ENCODE peak calls at places on chromosome 5, in seven cellular contexts. N is HCT116, B is HepG2, P is H1, X is GM23338, T is endothelial cell of umbilical vein, I is GM12878. U is an unnamed sample.

GRCh38 chr5:168085321-168086040 is 206.0 kb upstream of the WWC1 start:
- DNase-seq in N (no peak), B (no peak), P (no peak), X (no peak), T (no peak), I (no peak), U (peak)

GRCh38 chr5:96572864-96573512 is 89.2 kb upstream of the CAST start:
- DNase-seq in N (no peak), B (no peak), P (no peak), X (no peak), T (peak), I (no peak), U (no peak)

GRCh38 chr5:80686757-80687156 is 32.0 kb upstream of the DHFR start:
- DNase-seq in N (peak), B (peak), P (no peak), X (peak), T (peak), I (no peak), U (no peak)

GRCh38 chr5:40914835-40915234 is 5.5 kb downstream of the C7 start:
- DNase-seq in N (no peak), B (no peak), P (no peak), X (no peak), T (no peak), I (no peak), U (no peak)

GRCh38 chr5:88948746-88949600 is 66.0 kb upstream of the MEF2C start:
- DNase-seq in N (no peak), B (no peak), P (no peak), X (peak), T (no peak), I (no peak), U (no peak)

GRCh38 chr5:15499528-15500325 is at the start of gene FBXL7:
- DNase-seq in N (no peak), B (peak), P (peak), X (peak), T (peak), I (no peak), U (no peak)

GRCh38 chr5:6307304-6307703 is 71.0 kb downstream of the MED10 start:
- DNase-seq in N (no peak), B (no peak), P (no peak), X (no peak), T (no peak), I (no peak), U (no peak)

GRCh38 chr5:83964235-83964634 is 243.6 kb upstream of the HAPLN1 start:
- DNase-seq in N (no peak), B (no peak), P (no peak), X (no peak), T (peak), I (no peak), U (no peak)

GRCh38 chr5:115415143-115415491 is 118.7 kb upstream of the CCDC112 start:
- DNase-seq in N (peak), B (peak), P (no peak), X (no peak), T (peak), I (no peak), U (no peak)

GRCh38 chr5:60652206-60652605 is 47.8 kb downstream of the DEPDC1B start:
- DNase-seq in N (no peak), B (no peak), P (no peak), X (no peak), T (peak), I (no peak), U (no peak)

GRCh38 chr5:179263391-179264052 is 81.7 kb downstream of the ADAMTS2 start:
- DNase-seq in N (no peak), B (no peak), P (no peak), X (no peak), T (no peak), I (no peak), U (no peak)

GRCh38 chr5:147576646-147577535 is 67.0 kb upstream of the DPYSL3 start:
- DNase-seq in N (no peak), B (no peak), P (no peak), X (peak), T (peak), I (no peak), U (no peak)

GRCh38 chr5:148740966-148741742 is 85.3 kb upstream of the ADRB2 start:
- DNase-seq in N (peak), B (peak), P (no peak), X (peak), T (peak), I (no peak), U (peak)

GRCh38 chr5:67548520-67549262 is 352.1 kb upstream of the CD180 start:
- DNase-seq in N (no peak), B (peak), P (no peak), X (no peak), T (no peak), I (no peak), U (no peak)

GRCh38 chr5:5688194-5688924 is 265.9 kb downstream of the ICE1 start:
- DNase-seq in N (no peak), B (no peak), P (no peak), X (no peak), T (no peak), I (no peak), U (no peak)

GRCh38 chr5:172849636-172850453 is 15.8 kb downstream of the ERGIC1 start:
- DNase-seq in N (no peak), B (no peak), P (no peak), X (no peak), T (no peak), I (peak), U (no peak)

GRCh38 chr5:158979749-158980521 is 119.8 kb downstream of the EBF1 start:
- DNase-seq in N (no peak), B (no peak), P (no peak), X (peak), T (peak), I (no peak), U (no peak)

GRCh38 chr5:132467292-132467984 is 23.1 kb downstream of the IRF1 start:
- DNase-seq in N (no peak), B (peak), P (no peak), X (no peak), T (no peak), I (peak), U (no peak)
- H3K4me3 ChIP-seq in N (no peak), B (no peak), P (no peak), X (no peak), T (no peak), I (peak), U (no peak)

DNA sequence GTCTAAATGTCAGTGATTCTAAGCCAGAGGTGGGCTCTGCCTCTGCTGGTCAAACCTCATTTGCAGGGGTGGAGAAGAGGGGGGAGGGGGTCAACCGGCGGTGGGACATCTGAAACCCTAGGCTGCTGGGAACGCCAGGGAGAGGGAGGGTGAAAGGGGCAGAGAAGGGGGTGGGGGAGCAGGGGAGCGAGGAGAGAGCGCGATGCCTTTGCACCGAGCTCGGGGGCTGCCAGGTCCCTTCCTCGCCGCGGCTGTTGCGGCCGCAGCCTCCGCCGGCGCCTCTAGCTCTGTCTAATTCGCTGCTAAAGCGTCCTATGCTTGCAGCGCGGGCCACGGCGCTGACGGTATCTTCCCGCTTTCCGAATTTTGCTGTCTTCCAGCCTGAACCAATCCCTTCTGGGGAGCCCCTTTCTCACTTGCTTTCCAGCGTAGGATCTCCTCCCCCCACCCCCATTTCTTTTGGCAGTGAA is at the start of gene FGF10:
- DNase-seq in N (no peak), B (no peak), P (peak), X (peak), T (peak), I (no peak), U (no peak)
- TF ChIP-seq EZH2 in N (no peak), B (no peak), P (no peak), X (no peak), T (no peak), I (no peak), U (no peak)

GRCh38 chr5:37900692-37901091 is 60.9 kb upstream of the GDNF start:
- DNase-seq in N (peak), B (peak), P (no peak), X (peak), T (peak), I (no peak), U (no peak)

GRCh38 chr5:37899037-37899436 is 59.2 kb upstream of the GDNF start:
- DNase-seq in N (no peak), B (no peak), P (no peak), X (no peak), T (no peak), I (no peak), U (no peak)

GRCh38 chr5:37906416-37906815 is 66.6 kb upstream of the GDNF start:
- DNase-seq in N (no peak), B (no peak), P (no peak), X (no peak), T (no peak), I (no peak), U (no peak)

GRCh38 chr5:37905230-37905629 is 65.4 kb upstream of the GDNF start:
- DNase-seq in N (no peak), B (no peak), P (no peak), X (no peak), T (no peak), I (no peak), U (no peak)

GRCh38 chr5:37902323-37902722 is 62.5 kb upstream of the GDNF start:
- DNase-seq in N (no peak), B (no peak), P (no peak), X (no peak), T (no peak), I (no peak), U (no peak)
- TF ChIP-seq POLR2AphosphoS5 in N (no peak), B (no peak), P (no peak), X (no peak), T (no peak), I (no peak), U (no peak)

DNA sequence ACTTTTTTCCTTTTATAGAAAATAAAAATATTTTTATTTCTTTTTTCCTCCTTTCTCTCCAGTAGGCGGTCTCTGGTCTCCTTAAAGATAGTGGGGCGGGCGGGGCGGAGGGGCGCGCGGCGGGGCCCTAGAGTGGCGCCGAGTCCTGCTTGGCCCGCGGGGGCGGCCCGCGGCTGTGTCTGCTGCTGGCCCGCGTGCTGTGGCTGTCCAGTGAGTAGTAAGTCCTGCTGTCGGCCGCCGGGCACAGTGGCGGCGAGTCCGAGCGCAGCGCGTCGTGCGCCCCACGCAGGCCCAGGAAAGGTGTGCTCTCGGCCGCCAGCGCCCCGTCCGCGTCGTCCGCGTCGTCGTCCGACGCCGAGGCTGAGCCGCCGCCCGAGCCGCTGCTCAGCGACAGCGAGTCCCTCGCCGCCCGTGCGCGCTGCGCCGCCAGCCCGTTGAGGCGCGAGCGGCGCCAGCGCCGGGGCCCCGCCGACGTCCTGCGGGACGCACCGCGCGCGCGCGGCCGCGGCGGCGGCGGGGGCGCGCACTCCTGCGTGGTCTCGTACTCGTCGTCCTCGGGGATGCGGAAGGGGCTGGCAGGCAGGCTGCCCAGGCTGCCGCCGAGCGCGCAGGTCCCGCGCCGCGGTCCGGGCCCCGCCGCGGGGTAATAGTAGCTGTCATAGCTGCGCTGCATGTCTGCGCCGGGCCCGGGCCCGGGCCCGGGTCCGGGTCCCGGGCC is 52.3 kb downstream of the PSD2 start:
- DNase-seq in N (no peak), B (no peak), P (no peak), X (peak), T (peak), I (no peak), U (no peak)
- H3K4me3 ChIP-seq in N (peak), B (no peak), P (peak), X (peak), T (peak), I (peak), U (peak)

GRCh38 chr5:176818391-176819098 is 8.2 kb downstream of the UNC5A start:
- DNase-seq in N (peak), B (peak), P (no peak), X (no peak), T (no peak), I (peak), U (no peak)
- TF ChIP-seq EZH2 in N (no peak), B (no peak), P (no peak), X (no peak), T (no peak), I (no peak), U (no peak)

GRCh38 chr5:58459860-58460726 is at the start of gene PLK2:
- DNase-seq in N (peak), B (peak), P (peak), X (peak), T (peak), I (no peak), U (no peak)
- TF ChIP-seq POLR2AphosphoS5 in N (peak), B (peak), P (peak), X (peak), T (peak), I (peak), U (peak)

DNA sequence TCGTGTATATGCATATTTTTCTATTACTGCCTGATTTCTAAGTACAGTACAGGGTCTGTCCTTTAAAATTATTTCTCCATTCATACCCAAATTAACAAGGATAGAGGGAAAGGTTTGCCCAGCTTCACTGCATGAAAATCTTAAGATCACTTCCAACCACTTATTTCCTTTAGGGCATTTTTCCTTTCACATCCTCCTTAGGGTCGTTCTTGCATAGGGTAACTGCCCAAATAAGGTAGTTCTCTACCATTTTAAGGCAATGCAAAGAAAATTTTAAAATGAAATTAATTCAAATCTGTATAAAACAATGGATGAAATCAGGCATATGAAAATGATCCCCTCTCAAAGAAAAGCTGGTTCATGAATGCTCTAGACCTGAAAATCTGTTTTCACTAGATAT is 4.1 kb upstream of the CDC20B start:
- DNase-seq in N (no peak), B (no peak), P (no peak), X (no peak), T (no peak), I (no peak), U (no peak)
- H3K4me3 ChIP-seq in N (peak), B (no peak), P (peak), X (peak), T (no peak), I (no peak), U (no peak)

GRCh38 chr5:16869821-16870796 is 66.0 kb downstream of the MYO10 start:
- DNase-seq in N (peak), B (no peak), P (no peak), X (no peak), T (no peak), I (no peak), U (no peak)
- TF ChIP-seq EZH2 in N (no peak), B (no peak), P (no peak), X (no peak), T (no peak), I (no peak), U (no peak)

GRCh38 chr5:37815913-37816312 is 23.9 kb downstream of the GDNF start:
- DNase-seq in N (no peak), B (no peak), P (no peak), X (no peak), T (no peak), I (no peak), U (no peak)
- TF ChIP-seq POLR2AphosphoS5 in N (no peak), B (no peak), P (no peak), X (no peak), T (no peak), I (no peak), U (no peak)

GRCh38 chr5:38465702-38466443 is 90.6 kb downstream of the LIFR start:
- DNase-seq in N (no peak), B (no peak), P (no peak), X (no peak), T (peak), I (no peak), U (no peak)

GRCh38 chr5:38466444-38467189 is 89.8 kb downstream of the LIFR start:
- DNase-seq in N (no peak), B (no peak), P (no peak), X (no peak), T (peak), I (no peak), U (no peak)

GRCh38 chr5:38468202-38468656 is 88.2 kb downstream of the LIFR start:
- DNase-seq in N (peak), B (peak), P (no peak), X (no peak), T (peak), I (no peak), U (no peak)

GRCh38 chr5:38468978-38469706 is 87.3 kb downstream of the LIFR start:
- DNase-seq in N (no peak), B (no peak), P (no peak), X (no peak), T (no peak), I (no peak), U (no peak)

DNA sequence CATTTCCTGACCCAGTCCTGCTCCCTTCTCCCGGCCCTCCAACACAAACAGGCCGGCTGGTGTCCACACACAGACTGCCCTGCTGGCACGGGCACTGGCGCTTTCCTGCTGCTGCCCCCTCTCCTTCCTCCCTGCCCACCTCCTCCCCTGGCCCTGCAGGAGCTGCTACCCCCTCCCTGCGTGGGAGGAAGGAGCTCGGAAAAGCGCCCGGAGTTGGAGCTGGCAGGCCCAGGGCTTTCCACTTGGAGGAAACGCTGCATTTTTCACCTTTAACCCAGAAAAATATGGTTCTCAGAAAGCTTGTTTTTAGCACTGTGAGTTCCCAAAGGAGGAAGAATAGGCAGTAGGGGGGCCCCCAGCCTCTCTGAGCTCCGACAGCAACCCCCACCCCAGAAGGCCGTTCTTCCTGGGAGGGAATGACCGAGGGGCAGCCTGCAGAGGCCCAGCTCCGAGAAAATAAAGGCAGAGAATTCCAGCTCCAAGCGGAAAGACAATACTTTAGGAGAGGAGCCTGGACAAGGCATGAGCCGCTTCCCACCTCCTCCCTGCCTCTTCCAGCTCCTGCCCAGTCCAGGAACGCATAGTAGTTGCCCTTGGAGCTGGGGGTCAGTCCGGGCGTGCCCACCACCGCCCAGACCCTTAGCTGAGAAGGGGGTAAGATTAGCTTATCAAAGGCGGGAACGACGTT is 88.9 kb downstream of the LIFR start:
- DNase-seq in N (no peak), B (no peak), P (no peak), X (no peak), T (peak), I (no peak), U (no peak)
- H3K4me3 ChIP-seq in N (no peak), B (peak), P (no peak), X (no peak), T (no peak), I (no peak), U (no peak)